ENCODE peak calls at places on chromosomes 13 and 19, in nine cellular contexts. F is thoracic aorta, E is pancreas, K is natural killer cell, C is uterus, L is brain microvascular endothelial cell, T is lower leg skin, J is upper lobe of right lung, D is tibial nerve. S is an unnamed sample.

GRCh38 chr19:2050991-2051770 is at the start of gene MKNK2:
- DNase-seq in F (peak; percentile 58), E (peak; percentile 100), K (peak; percentile 97), C (peak; percentile 90), L (peak; percentile 62), T (peak; percentile 79), J (peak; percentile 96), D (peak; percentile 94), S (peak; percentile 97)

GRCh38 chr13:51519839-51520238 is 64.4 kb upstream of the WDFY2 start:
- DNase-seq in F (no peak), E (no peak), K (no peak), C (no peak), L (no peak), T (no peak), J (no peak), D (no peak), S (no peak)

GRCh38 chr19:7534531-7534980 is 961 bp upstream of the PNPLA6 start:
- DNase-seq in F (peak; percentile 70), E (peak; percentile 63), K (no peak), C (peak; percentile 80), L (peak; percentile 78), T (peak; percentile 51), J (no peak), D (peak; percentile 69), S (no peak)

GRCh38 chr13:50650936-50651638 is 192.4 kb downstream of the DLEU7 start:
- DNase-seq in F (no peak), E (no peak), K (no peak), C (no peak), L (peak; percentile 13), T (no peak), J (no peak), D (no peak), S (no peak)

GRCh38 chr13:48000559-48001126 is 430 bp downstream of the SUCLA2 start:
- DNase-seq in F (no peak), E (peak; percentile 67), K (no peak), C (no peak), L (no peak), T (no peak), J (no peak), D (no peak), S (no peak)

GRCh38 chr19:44907613-44908012 is 2.0 kb downstream of the APOE start:
- DNase-seq in F (no peak), E (no peak), K (no peak), C (no peak), L (no peak), T (no peak), J (no peak), D (no peak), S (no peak)

GRCh38 chr19:45446295-45446694 is 21.5 kb upstream of the FOSB start:
- DNase-seq in F (no peak), E (no peak), K (no peak), C (no peak), L (no peak), T (no peak), J (no peak), D (no peak), S (no peak)

GRCh38 chr13:109346060-109346459 is 440.3 kb downstream of the IRS2 start:
- DNase-seq in F (no peak), E (no peak), K (no peak), C (no peak), L (no peak), T (no peak), J (no peak), D (no peak), S (no peak)

GRCh38 chr13:33119886-33120543 is 103.8 kb downstream of the KL start:
- DNase-seq in F (no peak), E (no peak), K (no peak), C (no peak), L (no peak), T (no peak), J (no peak), D (no peak), S (no peak)

GRCh38 chr13:50387124-50387581 is 371.9 kb downstream of the KCNRG start:
- DNase-seq in F (no peak), E (peak; percentile 62), K (no peak), C (peak; percentile 34), L (no peak), T (no peak), J (peak; percentile 82), D (peak; percentile 49), S (no peak)

GRCh38 chr19:347946-348861 is 3.6 kb upstream of the MIER2 start:
- DNase-seq in F (no peak), E (peak; percentile 6), K (no peak), C (no peak), L (no peak), T (no peak), J (no peak), D (no peak), S (peak; percentile 64)
- TF ChIP-seq CTCF in F (no peak), E (no peak), K (no peak), C (no peak), L (no peak), T (no peak), J (no peak), D (no peak), S (peak; percentile 19)

DNA sequence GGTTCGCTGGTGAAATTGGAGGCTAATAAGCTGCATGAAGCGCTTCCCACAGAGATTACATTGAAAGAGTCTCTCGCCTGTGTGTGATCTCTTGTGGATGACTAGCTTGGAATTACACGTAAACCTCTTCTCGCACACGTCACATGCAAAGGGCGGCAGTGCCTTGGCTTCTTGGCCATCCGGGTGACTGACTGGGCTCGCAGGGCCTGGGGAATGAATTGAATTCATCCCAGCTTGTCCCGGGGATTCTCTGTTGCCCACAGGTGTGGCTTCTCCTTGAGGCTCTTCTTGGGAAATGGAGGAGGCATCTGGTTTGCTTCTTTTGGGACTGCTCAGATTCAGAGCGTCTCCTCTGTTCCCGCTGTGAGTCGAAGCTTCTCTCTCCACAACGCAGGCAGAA is 19.8 kb downstream of the ZSCAN5C start:
- DNase-seq in F (no peak), E (no peak), K (no peak), C (no peak), L (no peak), T (no peak), J (no peak), D (no peak), S (no peak)
- TF ChIP-seq CTCF in F (no peak), E (no peak), K (no peak), C (no peak), L (no peak), T (no peak), J (no peak), D (no peak), S (peak; percentile 3)

GRCh38 chr13:27783111-27783510 is 9.2 kb upstream of the GSX1 start:
- DNase-seq in F (no peak), E (no peak), K (no peak), C (no peak), L (no peak), T (no peak), J (no peak), D (no peak), S (no peak)
- TF ChIP-seq CTCF in F (no peak), E (no peak), K (no peak), C (no peak), L (peak; percentile 44), T (no peak), J (no peak), D (no peak), S (peak; percentile 49)

GRCh38 chr19:50333737-50334617 is 4.8 kb upstream of the KCNC3 start:
- DNase-seq in F (no peak), E (peak; percentile 96), K (peak; percentile 84), C (peak; percentile 27), L (no peak), T (no peak), J (peak; percentile 92), D (peak; percentile 36), S (peak; percentile 87)
- TF ChIP-seq CTCF in F (no peak), E (no peak), K (no peak), C (no peak), L (no peak), T (no peak), J (no peak), D (no peak), S (no peak)

DNA sequence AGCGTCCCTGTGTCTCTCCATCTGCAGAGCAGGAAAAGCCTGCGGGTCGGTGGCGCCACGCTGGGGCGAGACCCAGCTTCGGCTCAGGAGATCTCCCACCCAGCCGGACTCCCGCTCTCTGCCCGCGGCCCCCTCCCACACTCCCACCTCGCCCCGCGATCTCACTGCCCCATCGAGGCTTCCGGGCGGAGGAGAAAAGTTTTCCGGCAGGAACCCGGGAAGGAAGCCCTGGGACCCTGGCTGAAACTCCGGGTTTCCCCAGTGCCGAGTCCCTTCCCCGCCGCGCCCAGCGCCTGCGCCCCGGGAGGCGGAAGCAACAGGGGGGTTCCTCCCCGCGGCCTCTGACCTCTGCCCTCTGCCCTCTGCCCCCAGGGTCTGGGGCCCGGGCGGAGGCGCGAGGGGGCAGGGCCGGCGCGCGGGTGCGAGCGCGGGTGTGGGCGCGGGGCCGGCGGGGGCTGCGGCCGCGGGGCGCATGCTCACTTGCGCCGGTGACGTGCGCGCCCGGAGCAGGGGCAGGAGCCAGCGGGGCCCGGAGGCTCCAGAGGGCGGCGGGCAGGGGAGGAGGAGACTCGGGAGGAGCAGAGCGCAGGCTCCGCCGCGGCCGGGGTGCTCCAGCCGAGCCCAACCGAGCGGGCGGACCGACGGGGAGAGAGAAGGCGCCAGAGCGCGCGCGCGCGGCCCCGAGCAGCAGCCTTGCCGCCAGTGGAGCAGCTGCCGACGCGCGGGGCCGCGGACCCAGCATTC is at the start of gene ATP11A:
- DNase-seq in F (peak; percentile 65), E (peak; percentile 98), K (peak; percentile 69), C (peak; percentile 92), L (peak; percentile 72), T (peak; percentile 85), J (peak; percentile 97), D (peak; percentile 79), S (peak; percentile 98)
- TF ChIP-seq CTCF in F (no peak), E (no peak), K (no peak), C (no peak), L (no peak), T (no peak), J (no peak), D (no peak), S (no peak)

GRCh38 chr13:61111529-61111928 is 304.1 kb downstream of the PCDH20 start:
- DNase-seq in F (no peak), E (no peak), K (no peak), C (no peak), L (no peak), T (no peak), J (no peak), D (no peak), S (no peak)

GRCh38 chr13:61110804-61111203 is 304.8 kb downstream of the PCDH20 start:
- DNase-seq in F (no peak), E (no peak), K (no peak), C (no peak), L (no peak), T (no peak), J (no peak), D (no peak), S (no peak)

GRCh38 chr13:61109741-61110140 is 305.9 kb downstream of the PCDH20 start:
- DNase-seq in F (no peak), E (no peak), K (no peak), C (no peak), L (no peak), T (no peak), J (no peak), D (no peak), S (no peak)

GRCh38 chr13:61113140-61113658 is 302.4 kb downstream of the PCDH20 start:
- DNase-seq in F (no peak), E (no peak), K (no peak), C (no peak), L (no peak), T (no peak), J (no peak), D (no peak), S (no peak)

GRCh38 chr13:61107989-61108388 is 307.7 kb downstream of the PCDH20 start:
- DNase-seq in F (no peak), E (no peak), K (no peak), C (no peak), L (no peak), T (no peak), J (no peak), D (no peak), S (no peak)
- TF ChIP-seq CTCF in F (no peak), E (no peak), K (no peak), C (no peak), L (no peak), T (no peak), J (no peak), D (no peak), S (no peak)